ENCODE peak calls at places on chromosomes 12 and 14, in six cellular contexts. L is CD8-positive, alpha-beta memory T cell; R is endodermal cell; P is psoas muscle; W is endothelial cell of umbilical vein; F is uterus. Y is an unnamed sample.

GRCh38 chr12:116000252-116000651 is 277.2 kb downstream of the MED13L start:
- DNase-seq in L (no peak), R (no peak), P (no peak), W (no peak), F (no peak), Y (no peak)

GRCh38 chr12:47397664-47398281 is 308.1 kb downstream of the RPAP3 start:
- DNase-seq in L (peak; percentile 14), R (no peak), P (no peak), W (peak; percentile 55), F (no peak), Y (no peak)

GRCh38 chr14:63243646-63244045 is 39.4 kb downstream of the RHOJ start:
- DNase-seq in L (no peak), R (no peak), P (no peak), W (no peak), F (no peak), Y (no peak)

GRCh38 chr12:112822056-112822455 is 30.5 kb downstream of the RPH3A start:
- DNase-seq in L (no peak), R (peak; percentile 61), P (no peak), W (no peak), F (no peak), Y (no peak)

GRCh38 chr12:98515368-98516183 is at the start of gene TMPO:
- DNase-seq in L (peak; percentile 87), R (peak; percentile 99), P (peak; percentile 94), W (peak; percentile 97), F (peak; percentile 85), Y (peak; percentile 97)

GRCh38 chr12:2682301-2683282 is 112.2 kb upstream of the FKBP4 start:
- DNase-seq in L (no peak), R (peak; percentile 94), P (no peak), W (peak; percentile 30), F (no peak), Y (peak; percentile 53)

GRCh38 chr14:83913466-83913865 is 1616.5 kb upstream of the FLRT2 start:
- DNase-seq in L (no peak), R (no peak), P (no peak), W (no peak), F (no peak), Y (no peak)

GRCh38 chr12:30797689-30798088 is 42.9 kb upstream of the CAPRIN2 start:
- DNase-seq in L (no peak), R (no peak), P (no peak), W (no peak), F (no peak), Y (no peak)

GRCh38 chr12:109880049-109880931 is at the start of gene GLTP:
- DNase-seq in L (peak; percentile 87), R (peak; percentile 98), P (peak; percentile 93), W (peak; percentile 80), F (peak; percentile 70), Y (peak; percentile 95)

GRCh38 chr12:109678732-109679131 is 34.9 kb upstream of the FAM222A start:
- DNase-seq in L (no peak), R (peak; percentile 68), P (no peak), W (no peak), F (no peak), Y (peak; percentile 48)

GRCh38 chr12:55743967-55744931 is 1.3 kb downstream of the GDF11 start:
- DNase-seq in L (no peak), R (peak; percentile 78), P (no peak), W (peak; percentile 28), F (no peak), Y (no peak)

GRCh38 chr12:18849761-18850160 is 111.8 kb downstream of the CAPZA3 start:
- DNase-seq in L (no peak), R (no peak), P (no peak), W (no peak), F (no peak), Y (no peak)

GRCh38 chr12:110531741-110532333 is 29.7 kb downstream of the RAD9B start:
- DNase-seq in L (no peak), R (no peak), P (no peak), W (no peak), F (no peak), Y (no peak)

GRCh38 chr12:8493084-8493483 is 20.2 kb upstream of the CLEC4D start:
- DNase-seq in L (no peak), R (no peak), P (no peak), W (no peak), F (no peak), Y (no peak)

GRCh38 chr12:93912086-93912733 is 235.0 kb downstream of the CRADD start:
- DNase-seq in L (no peak), R (no peak), P (no peak), W (no peak), F (no peak), Y (no peak)

GRCh38 chr14:96250545-96250944 is 5.5 kb upstream of the BDKRB1 start:
- DNase-seq in L (no peak), R (no peak), P (no peak), W (no peak), F (no peak), Y (no peak)

GRCh38 chr12:27343255-27344000 is 10.8 kb downstream of the BMAL2 start:
- DNase-seq in L (no peak), R (no peak), P (no peak), W (peak; percentile 64), F (no peak), Y (no peak)

GRCh38 chr14:96635850-96636249 is 133.7 kb downstream of the PAPOLA start:
- DNase-seq in L (no peak), R (no peak), P (no peak), W (no peak), F (no peak), Y (no peak)

GRCh38 chr14:74611672-74612345 is at the start of gene LTBP2:
- DNase-seq in L (no peak), R (peak; percentile 77), P (no peak), W (no peak), F (peak; percentile 60), Y (no peak)

GRCh38 chr14:74610866-74611671 is 968 bp downstream of the LTBP2 start:
- DNase-seq in L (no peak), R (peak; percentile 72), P (no peak), W (peak; percentile 52), F (no peak), Y (no peak)

GRCh38 chr14:74613211-74613914 is 1.3 kb upstream of the LTBP2 start:
- DNase-seq in L (no peak), R (no peak), P (peak; percentile 57), W (no peak), F (no peak), Y (no peak)

GRCh38 chr14:74610199-74610865 is 1.7 kb downstream of the LTBP2 start:
- DNase-seq in L (no peak), R (no peak), P (no peak), W (peak; percentile 30), F (no peak), Y (no peak)

GRCh38 chr14:74612346-74613021 is 447 bp upstream of the LTBP2 start:
- DNase-seq in L (peak; percentile 85), R (peak; percentile 94), P (peak; percentile 92), W (peak; percentile 77), F (peak; percentile 74), Y (peak; percentile 90)
- H3K27ac ChIP-seq in L (peak overlapping the region; percentile 21), R (no peak overlapping the region), P (no peak overlapping the region), W (peak overlapping the region; percentile 52), F (peak overlapping the region; percentile 83), Y (no peak overlapping the region)

DNA sequence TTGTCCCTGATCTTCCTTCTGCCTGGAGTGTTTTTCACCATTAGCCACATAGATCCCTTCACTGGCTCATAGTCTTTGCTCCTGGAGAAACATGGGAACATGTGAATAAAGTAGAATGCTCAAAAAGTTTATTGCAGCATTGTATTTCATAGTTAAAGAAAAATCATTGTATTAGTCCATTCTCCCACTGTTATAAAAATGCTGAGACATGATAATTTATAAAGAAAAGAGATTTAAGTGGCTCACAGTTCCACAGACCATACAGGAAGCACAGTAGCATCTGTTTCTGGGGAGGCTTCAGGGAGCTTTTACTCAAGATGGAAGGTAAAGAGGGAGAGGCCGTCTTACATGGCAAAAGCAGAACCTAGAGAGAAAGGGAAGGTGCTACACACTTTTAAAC is 238.3 kb upstream of the OR4E1 start:
- DNase-seq in L (no peak), R (no peak), P (no peak), W (no peak), F (no peak), Y (no peak)
- H3K4me1 ChIP-seq in L (peaks cover 11% of the 10 kb centered on the region), R (no peaks in the 10 kb centered on the region), P (no peaks in the 10 kb centered on the region), W (peaks cover 37% of the 10 kb centered on the region), F (no peaks in the 10 kb centered on the region), Y (no peaks in the 10 kb centered on the region)

GRCh38 chr12:1666215-1666614 is 24.7 kb upstream of the ADIPOR2 start:
- DNase-seq in L (no peak), R (no peak), P (no peak), W (no peak), F (no peak), Y (no peak)

GRCh38 chr12:1665366-1665765 is 25.5 kb upstream of the ADIPOR2 start:
- DNase-seq in L (no peak), R (no peak), P (no peak), W (no peak), F (no peak), Y (no peak)

GRCh38 chr12:1662761-1663439 is 28.0 kb upstream of the ADIPOR2 start:
- DNase-seq in L (peak; percentile 13), R (peak; percentile 99), P (no peak), W (no peak), F (peak; percentile 27), Y (no peak)

GRCh38 chr12:1661553-1662335 is 29.1 kb upstream of the ADIPOR2 start:
- DNase-seq in L (peak; percentile 85), R (peak; percentile 92), P (peak; percentile 96), W (peak; percentile 90), F (peak; percentile 82), Y (peak; percentile 96)

DNA sequence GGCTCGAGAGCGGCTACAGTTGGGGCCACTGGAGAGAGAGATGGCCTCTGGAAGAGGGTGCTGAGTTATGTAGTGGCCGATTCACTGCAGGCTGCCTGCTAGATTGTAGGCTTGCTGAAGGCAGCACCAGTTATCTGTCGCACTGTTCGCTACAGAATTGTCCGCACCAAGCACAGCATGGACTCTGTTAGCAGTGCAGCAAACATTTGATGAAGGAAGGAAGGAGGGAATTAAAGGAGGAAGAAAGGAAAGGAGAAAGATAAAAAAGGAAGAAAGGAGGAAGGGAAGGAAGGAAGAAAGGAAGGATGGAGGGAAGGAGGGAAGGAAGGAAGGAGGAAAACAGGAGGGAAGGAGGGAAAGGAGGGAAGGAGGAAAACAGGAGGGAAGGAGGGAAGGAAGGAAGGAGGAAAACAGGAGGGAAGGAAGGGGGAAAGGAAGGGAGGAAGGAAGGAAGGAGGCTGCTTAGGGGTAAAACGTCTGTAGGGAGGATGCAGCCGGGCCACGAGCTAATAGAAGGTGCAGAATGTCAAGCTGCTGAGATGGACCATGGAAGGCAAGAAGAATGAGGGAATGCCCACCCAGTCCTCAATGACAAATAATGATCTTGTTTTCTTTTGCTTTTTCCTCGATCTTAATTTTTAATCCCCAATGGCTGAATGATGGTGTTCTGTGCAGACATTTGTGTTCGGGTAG is 27.3 kb upstream of the ADIPOR2 start:
- DNase-seq in L (no peak), R (no peak), P (no peak), W (no peak), F (no peak), Y (no peak)
- H3K27ac ChIP-seq in L (no peak overlapping the region), R (no peak overlapping the region), P (no peak overlapping the region), W (no peak overlapping the region), F (no peak overlapping the region), Y (no peak overlapping the region)

GRCh38 chr14:21244546-21244945 is 24.7 kb downstream of the HNRNPC start:
- DNase-seq in L (no peak), R (no peak), P (no peak), W (no peak), F (no peak), Y (no peak)

GRCh38 chr14:21241218-21241819 is 27.9 kb downstream of the HNRNPC start:
- DNase-seq in L (no peak), R (no peak), P (no peak), W (peak; percentile 37), F (no peak), Y (no peak)

GRCh38 chr14:21248338-21248737 is 20.9 kb downstream of the HNRNPC start:
- DNase-seq in L (no peak), R (no peak), P (no peak), W (no peak), F (no peak), Y (no peak)

GRCh38 chr14:21248739-21249411 is 20.4 kb downstream of the HNRNPC start:
- DNase-seq in L (no peak), R (no peak), P (no peak), W (no peak), F (no peak), Y (no peak)

GRCh38 chr14:21245813-21246212 is 23.4 kb downstream of the HNRNPC start:
- DNase-seq in L (no peak), R (no peak), P (no peak), W (no peak), F (no peak), Y (no peak)
- H3K4me1 ChIP-seq in L (peaks cover 60% of the 10 kb centered on the region), R (no peaks in the 10 kb centered on the region), P (no peaks in the 10 kb centered on the region), W (peaks cover 15% of the 10 kb centered on the region), F (no peaks in the 10 kb centered on the region), Y (no peaks in the 10 kb centered on the region)

Y was measured in kidney.